ENCODE peak calls at places on chromosome 17, in seven cellular contexts. X is heart right ventricle, V is uterus, Z is fibroblast of the aortic adventitia, B is left ventricle myocardium inferior, U is A549, C is GM12864. Y is an unnamed sample.

GRCh38 chr17:41522301-41523224 is 3.9 kb upstream of the KRT15 start:
- DNase-seq in V (no peak), C (no peak), U (no peak), X (no peak), B (no peak), Z (no peak), Y (peak; percentile 63)

GRCh38 chr17:59366773-59367656 is 35.6 kb downstream of the YPEL2 start:
- DNase-seq in C (no peak), V (peak; percentile 71), Z (peak; percentile 79), B (no peak), U (no peak), X (no peak), Y (peak; percentile 74)

GRCh38 chr17:15469260-15469659 is 1.8 kb upstream of the CDRT4 start:
- DNase-seq in V (no peak), U (no peak), X (peak; percentile 51), B (peak; percentile 53), C (no peak), Z (peak; percentile 48), Y (no peak)

GRCh38 chr17:51548125-51548524 is 287.8 kb downstream of the UTP18 start:
- DNase-seq in X (no peak), B (no peak), U (no peak), V (no peak), Z (no peak), C (no peak), Y (no peak)

GRCh38 chr17:51745993-51746392 is 412.5 kb downstream of the CA10 start:
- DNase-seq in V (no peak), X (no peak), Z (no peak), C (no peak), U (peak; percentile 18), B (no peak), Y (no peak)

GRCh38 chr17:27573971-27574525 is 56.9 kb upstream of the LGALS9 start:
- DNase-seq in X (no peak), V (no peak), Z (peak; percentile 70), U (peak; percentile 42), C (no peak), B (no peak), Y (no peak)

GRCh38 chr17:68468334-68468733 is 11.0 kb upstream of the WIPI1 start:
- DNase-seq in B (no peak), Z (peak; percentile 40), U (no peak), X (no peak), C (no peak), V (no peak), Y (no peak)

GRCh38 chr17:66720027-66720426 is 114.9 kb upstream of the CACNG5 start:
- DNase-seq in C (no peak), X (no peak), V (no peak), U (no peak), Z (no peak), B (no peak), Y (no peak)

GRCh38 chr17:29163563-29163962 is 16.6 kb downstream of the MYO18A start:
- DNase-seq in X (no peak), B (no peak), V (no peak), Z (peak; percentile 30), U (no peak), C (no peak), Y (no peak)

GRCh38 chr17:22441776-22442175 is 749.5 kb downstream of the KCNJ18 start:
- DNase-seq in Z (no peak), V (no peak), B (no peak), X (no peak), C (no peak), U (no peak), Y (no peak)

GRCh38 chr17:38879878-38880727 is 10.2 kb downstream of the LASP1 start:
- DNase-seq in U (peak; percentile 87), Z (peak; percentile 90), B (no peak), X (peak; percentile 32), V (peak; percentile 54), C (no peak), Y (no peak)

GRCh38 chr17:8832711-8833352 is 33.7 kb upstream of the MFSD6L start:
- DNase-seq in U (peak; percentile 28), V (no peak), Z (no peak), X (peak; percentile 31), C (no peak), B (no peak), Y (peak; percentile 67)

GRCh38 chr17:12402963-12403622 is 262.6 kb upstream of the MYOCD start:
- DNase-seq in C (no peak), B (no peak), V (no peak), X (no peak), Z (peak; percentile 56), U (peak; percentile 91), Y (no peak)

GRCh38 chr17:40411821-40412220 is 5.9 kb downstream of the TOP2A start:
- DNase-seq in Z (no peak), U (no peak), B (no peak), X (no peak), V (no peak), C (no peak), Y (no peak)

GRCh38 chr17:66682293-66682692 is 152.6 kb upstream of the CACNG5 start:
- DNase-seq in Z (peak; percentile 22), X (no peak), V (no peak), U (no peak), B (no peak), C (no peak), Y (no peak)

GRCh38 chr17:36496018-36496789 is 9.7 kb downstream of the ZNHIT3 start:
- DNase-seq in X (no peak), V (no peak), C (no peak), Z (no peak), U (no peak), B (no peak), Y (no peak)

GRCh38 chr17:9729034-9729650 is 62.2 kb downstream of the DHRS7C start:
- DNase-seq in X (no peak), B (no peak), V (no peak), U (peak; percentile 78), Z (peak; percentile 42), C (peak; percentile 4), Y (no peak)

GRCh38 chr17:28953444-28954118 is 2.3 kb upstream of the PHF12 start:
- DNase-seq in B (no peak), Z (peak; percentile 49), C (no peak), X (no peak), U (peak; percentile 68), V (peak; percentile 59), Y (peak; percentile 76)

GRCh38 chr17:56319531-56319930 is 166.3 kb downstream of the ANKFN1 start:
- DNase-seq in Z (peak; percentile 79), X (no peak), C (no peak), B (no peak), U (peak; percentile 64), V (no peak), Y (peak; percentile 2)

GRCh38 chr17:5580367-5580766 is 3.9 kb downstream of the NLRP1 start:
- DNase-seq in C (no peak), Z (peak; percentile 68), X (no peak), U (no peak), V (no peak), B (no peak), Y (no peak)

DNA sequence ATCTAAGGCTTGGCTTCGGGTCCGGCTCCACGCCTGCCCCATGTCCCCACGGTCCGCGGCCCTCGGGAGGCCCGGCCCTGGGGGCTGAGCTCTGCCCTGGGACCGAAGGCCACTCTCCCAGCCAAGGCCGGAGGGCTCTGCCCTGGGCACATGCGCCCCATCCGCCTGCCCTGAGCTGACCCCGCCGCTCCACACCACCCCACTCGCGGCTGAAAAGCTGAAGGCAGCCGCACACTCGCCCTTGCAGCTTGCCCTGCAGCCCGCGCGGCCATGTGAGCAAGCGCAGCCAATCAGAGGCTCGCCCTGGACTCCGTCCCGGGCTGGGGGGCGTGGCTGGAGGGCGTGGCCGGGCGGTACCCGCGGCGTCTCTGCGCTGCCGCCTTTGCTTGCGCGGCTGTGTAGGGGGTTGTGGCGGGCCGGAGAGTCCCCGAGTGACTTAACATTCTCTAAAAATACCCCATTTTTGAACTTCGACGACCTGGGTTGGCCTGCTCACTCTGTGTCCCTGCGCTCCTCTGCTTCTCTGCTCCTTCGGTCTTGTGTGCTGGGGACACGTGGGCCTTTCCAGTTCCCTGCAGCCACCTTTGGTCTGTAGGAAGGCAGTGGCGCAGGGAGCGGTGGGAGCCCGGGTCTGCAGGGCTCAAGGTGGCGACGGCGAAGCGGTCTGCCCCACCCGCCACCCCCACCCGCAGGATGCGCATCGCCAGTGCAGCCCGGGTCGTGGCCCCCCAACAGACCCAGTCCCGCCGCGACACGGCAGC is 8.8 kb upstream of the MAP2K3 start:
- DNase-seq in B (peak; percentile 95), C (peak; percentile 51), V (peak; percentile 88), X (peak; percentile 97), U (peak; percentile 82), Z (peak; percentile 73), Y (peak; percentile 98)
- TF ChIP-seq CTCF in B (peak; percentile 34), C (peak; percentile 12), V (no peak), X (peak; percentile 24), U (no peak), Z (peak; percentile 15), Y (no peak)

DNA sequence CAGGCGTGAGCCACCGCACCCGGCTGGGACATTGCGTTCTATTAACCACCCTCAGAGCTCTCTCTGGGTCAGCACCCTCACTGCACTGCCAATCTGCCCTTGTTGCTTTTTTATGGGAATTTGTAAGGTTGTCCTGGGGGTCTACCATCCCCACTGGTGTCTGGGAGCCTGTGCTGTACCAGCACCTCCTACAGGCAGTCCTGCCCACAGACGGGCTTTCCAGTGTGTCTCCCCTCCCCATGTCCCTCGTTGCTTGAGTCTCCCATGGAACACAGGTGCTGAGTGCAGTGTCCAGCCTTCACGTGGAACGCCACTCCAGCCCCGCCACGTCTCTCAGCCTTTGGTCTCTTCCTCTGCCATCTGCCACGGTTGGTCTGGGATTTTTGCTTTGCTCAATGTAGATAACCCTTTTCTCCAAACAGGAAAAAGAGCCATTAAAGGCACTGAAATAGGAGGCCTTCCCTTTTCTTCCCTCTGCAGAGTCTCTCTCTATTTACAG is 68.0 kb upstream of the CBX4 start:
- DNase-seq in X (no peak), Z (no peak), B (no peak), U (no peak), V (no peak), C (no peak), Y (no peak)
- TF ChIP-seq CTCF in X (no peak), Z (no peak), B (no peak), U (no peak), V (no peak), C (no peak), Y (no peak)

GRCh38 chr17:81403040-81403467 is 7.8 kb downstream of the BAHCC1 start:
- DNase-seq in V (no peak), B (no peak), Z (peak; percentile 59), C (no peak), U (no peak), X (no peak), Y (no peak)
- TF ChIP-seq CTCF in V (peak; percentile 23), B (no peak), Z (peak; percentile 38), C (no peak), U (no peak), X (peak; percentile 27), Y (no peak)

GRCh38 chr17:21288581-21289017 is 4.1 kb downstream of the MAP2K3 start:
- DNase-seq in V (no peak), U (no peak), Z (no peak), X (no peak), C (no peak), B (no peak), Y (peak; percentile 57)

GRCh38 chr17:21291357-21291756 is 6.8 kb downstream of the MAP2K3 start:
- DNase-seq in U (no peak), C (no peak), B (no peak), V (no peak), X (no peak), Z (no peak), Y (peak; percentile 48)

GRCh38 chr17:21291862-21292261 is 7.4 kb downstream of the MAP2K3 start:
- DNase-seq in B (no peak), C (no peak), X (no peak), U (no peak), V (no peak), Z (no peak), Y (peak; percentile 57)

GRCh38 chr17:21289175-21289901 is 4.8 kb downstream of the MAP2K3 start:
- DNase-seq in C (no peak), X (no peak), Z (no peak), U (no peak), B (no peak), V (no peak), Y (peak; percentile 54)

GRCh38 chr17:21289902-21290571 is 5.5 kb downstream of the MAP2K3 start:
- DNase-seq in U (no peak), B (peak; percentile 86), C (no peak), X (peak; percentile 83), Z (peak; percentile 24), V (no peak), Y (no peak)
- TF ChIP-seq CTCF in U (no peak), B (no peak), C (no peak), X (peak; percentile 11), Z (no peak), V (no peak), Y (no peak)

Y was measured in mucosa of descending colon.